ENCODE peak calls at places on chromosomes 11 and 22, in seven cellular contexts. U is heart right ventricle, W is fibroblast of villous mesenchyme, O is body of pancreas, C is right atrium auricular region, Y is HFF-Myc, A is brain microvascular endothelial cell. L is an unnamed sample.

GRCh38 chr22:44809456-44809855 is 57.1 kb downstream of the ARHGAP8 start:
- DNase-seq in U (no peak), Y (no peak), A (no peak), W (no peak), O (no peak), C (no peak), L (no peak)

GRCh38 chr22:29205598-29206371 is at the start of gene EMID1:
- DNase-seq in U (peak), Y (no peak), W (peak), C (no peak), A (no peak), O (peak), L (peak)

GRCh38 chr11:130318031-130318673 is 3.4 kb upstream of the ZBTB44 start:
- DNase-seq in O (no peak), A (no peak), U (no peak), C (no peak), Y (no peak), W (no peak), L (no peak)

GRCh38 chr22:41557401-41558240 is 3.2 kb upstream of the CSDC2 start:
- DNase-seq in O (peak), U (peak), C (peak), A (peak), Y (no peak), W (peak), L (peak)

GRCh38 chr11:6757373-6757967 is 14.3 kb downstream of the OR2AG2 start:
- DNase-seq in A (peak), Y (peak), W (peak), O (peak), U (peak), C (no peak), L (peak)

GRCh38 chr11:83007909-83008580 is 63.7 kb downstream of the RAB30 start:
- DNase-seq in A (peak), O (peak), W (peak), C (peak), Y (no peak), U (peak), L (no peak)

GRCh38 chr11:1853376-1854131 is 670 bp downstream of the LSP1 start:
- DNase-seq in U (no peak), O (no peak), W (no peak), A (no peak), Y (no peak), C (no peak), L (no peak)

GRCh38 chr11:7495997-7496545 is 10.8 kb downstream of the OLFML1 start:
- DNase-seq in W (no peak), A (no peak), C (no peak), O (no peak), Y (no peak), U (no peak), L (no peak)

GRCh38 chr22:39097098-39098020 is at the start of gene APOBEC3H:
- DNase-seq in C (no peak), A (no peak), Y (peak), U (no peak), O (peak), W (peak), L (no peak)

GRCh38 chr11:19642185-19642591 is 70.4 kb upstream of the NAV2 start:
- DNase-seq in W (peak), C (no peak), O (no peak), Y (no peak), A (no peak), U (no peak), L (peak)

GRCh38 chr11:70742553-70743291 is 344.4 kb downstream of the CTTN start:
- DNase-seq in W (no peak), Y (no peak), C (no peak), O (peak), A (no peak), U (no peak), L (no peak)

GRCh38 chr22:36431977-36432376 is 44.2 kb upstream of the MYH9 start:
- DNase-seq in O (no peak), C (no peak), W (no peak), Y (no peak), U (no peak), A (no peak), L (no peak)

GRCh38 chr22:36430863-36431262 is 43.1 kb upstream of the MYH9 start:
- DNase-seq in C (no peak), U (no peak), O (no peak), Y (no peak), W (peak), A (peak), L (peak)

GRCh38 chr22:36432592-36433317 is 45.0 kb upstream of the MYH9 start:
- DNase-seq in C (no peak), A (peak), U (no peak), W (peak), O (no peak), Y (no peak), L (no peak)

GRCh38 chr22:36435516-36436415 is 45.7 kb downstream of the TXN2 start:
- DNase-seq in W (no peak), O (peak), U (no peak), Y (no peak), A (no peak), C (no peak), L (no peak)

GRCh38 chr22:36433318-36434231 is 45.8 kb upstream of the MYH9 start:
- DNase-seq in A (no peak), C (no peak), W (no peak), O (peak), Y (no peak), U (no peak), L (no peak)
- H3K4me3 ChIP-seq in A (no peak), C (no peak), W (no peak), O (no peak), Y (no peak), U (no peak), L (no peak)

GRCh38 chr22:46002757-46003270 is 25.9 kb upstream of the WNT7B start:
- DNase-seq in W (peak), C (no peak), U (no peak), Y (no peak), A (no peak), O (no peak), L (peak)

GRCh38 chr22:46001426-46002106 is 24.6 kb upstream of the WNT7B start:
- DNase-seq in U (no peak), W (no peak), A (no peak), Y (no peak), O (no peak), C (no peak), L (no peak)

GRCh38 chr22:46000081-46001027 is 23.4 kb upstream of the WNT7B start:
- DNase-seq in O (no peak), C (no peak), W (no peak), Y (no peak), A (no peak), U (no peak), L (no peak)

GRCh38 chr22:45999379-45999971 is 22.5 kb upstream of the WNT7B start:
- DNase-seq in Y (no peak), A (no peak), C (no peak), O (no peak), W (no peak), U (no peak), L (no peak)

DNA sequence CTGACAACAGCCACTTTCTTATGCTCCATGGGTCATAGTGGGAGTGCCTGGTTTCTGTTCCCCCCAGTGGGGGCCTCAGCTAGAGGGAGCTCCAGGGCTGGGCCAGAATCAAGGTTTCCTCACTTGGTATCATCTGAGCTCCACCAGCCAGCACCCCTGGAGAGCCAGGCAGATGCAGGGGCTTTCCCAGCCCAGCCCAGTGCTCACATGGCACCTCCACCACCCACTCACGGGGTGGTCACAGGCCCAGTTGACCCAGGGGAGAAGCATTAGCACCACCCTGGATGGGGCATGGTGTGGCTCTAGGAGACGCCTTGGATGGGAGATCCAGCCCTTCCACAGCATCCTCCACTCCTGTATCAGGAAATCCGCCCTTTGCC is 24.1 kb upstream of the WNT7B start:
- DNase-seq in U (no peak), Y (no peak), C (no peak), O (no peak), A (no peak), W (no peak), L (no peak)
- TF ChIP-seq CTCF in U (no peak), Y (no peak), C (peak), O (no peak), A (peak), W (no peak), L (peak)

GRCh38 chr11:123166095-123166559 is 28.9 kb downstream of the CLMP start:
- DNase-seq in A (peak), O (peak), C (no peak), W (peak), U (peak), Y (no peak), L (peak)
- H3K4me3 ChIP-seq in A (no peak), O (no peak), C (no peak), W (no peak), U (no peak), Y (no peak), L (no peak)

GRCh38 chr11:108027057-108027456 is 18.4 kb downstream of the CUL5 start:
- DNase-seq in W (no peak), O (no peak), U (no peak), A (no peak), Y (no peak), C (no peak), L (no peak)
- TF ChIP-seq CTCF in W (peak), O (no peak), U (no peak), A (peak), Y (peak), C (no peak), L (no peak)

GRCh38 chr11:61974766-61975631 is 7.6 kb upstream of the FTH1 start:
- DNase-seq in C (no peak), O (peak), A (no peak), Y (no peak), W (no peak), U (no peak), L (no peak)

GRCh38 chr11:61973603-61974162 is 6.2 kb upstream of the FTH1 start:
- DNase-seq in C (no peak), W (no peak), A (no peak), U (no peak), Y (no peak), O (peak), L (no peak)

GRCh38 chr11:61972112-61972795 is 4.8 kb upstream of the FTH1 start:
- DNase-seq in U (no peak), C (no peak), O (no peak), Y (no peak), W (peak), A (peak), L (no peak)

GRCh38 chr11:61971177-61972111 is 4.0 kb upstream of the FTH1 start:
- DNase-seq in U (peak), W (peak), C (peak), O (peak), Y (peak), A (peak), L (peak)

DNA sequence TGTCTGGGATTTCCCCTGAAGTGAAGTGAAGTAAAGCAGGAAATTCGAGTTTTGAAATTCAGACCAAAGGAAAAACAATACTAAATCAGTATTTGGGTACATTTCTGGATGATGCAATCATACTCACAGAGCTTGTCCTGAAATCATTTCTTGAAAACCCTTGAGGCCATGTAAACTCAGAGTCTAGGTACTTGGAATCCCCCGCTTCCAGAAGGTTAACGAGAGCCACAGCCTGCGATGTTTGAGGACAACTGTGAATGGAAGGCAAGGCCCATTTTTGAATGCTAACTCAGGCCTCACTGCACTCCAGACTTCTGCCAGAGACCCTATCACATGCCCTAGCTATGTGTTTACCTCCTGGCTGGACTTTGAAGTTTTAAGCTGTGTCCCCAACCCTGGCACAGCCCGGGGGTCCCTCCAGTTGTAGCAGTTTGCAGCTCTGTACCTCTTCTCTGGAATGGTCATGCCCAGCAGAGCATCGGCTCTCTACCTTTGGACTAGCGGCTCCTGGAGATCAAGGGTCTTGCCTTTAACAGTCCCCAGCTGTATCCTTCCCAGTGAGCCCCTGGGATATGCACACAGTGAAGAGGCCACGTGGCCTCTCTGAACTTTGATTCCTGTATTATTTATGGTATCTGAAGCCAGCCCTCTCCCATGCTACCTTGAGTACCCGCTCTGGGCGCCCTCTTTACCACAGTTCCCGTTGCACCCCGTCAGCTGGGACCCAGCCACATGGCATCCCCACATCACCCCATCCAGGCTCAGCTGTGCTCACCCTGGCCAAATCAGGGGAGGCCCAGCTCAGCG is 5.6 kb upstream of the FTH1 start:
- DNase-seq in U (no peak), C (no peak), A (no peak), Y (no peak), W (no peak), O (peak), L (peak)
- H3K4me3 ChIP-seq in U (no peak), C (no peak), A (no peak), Y (no peak), W (no peak), O (no peak), L (no peak)

DNA sequence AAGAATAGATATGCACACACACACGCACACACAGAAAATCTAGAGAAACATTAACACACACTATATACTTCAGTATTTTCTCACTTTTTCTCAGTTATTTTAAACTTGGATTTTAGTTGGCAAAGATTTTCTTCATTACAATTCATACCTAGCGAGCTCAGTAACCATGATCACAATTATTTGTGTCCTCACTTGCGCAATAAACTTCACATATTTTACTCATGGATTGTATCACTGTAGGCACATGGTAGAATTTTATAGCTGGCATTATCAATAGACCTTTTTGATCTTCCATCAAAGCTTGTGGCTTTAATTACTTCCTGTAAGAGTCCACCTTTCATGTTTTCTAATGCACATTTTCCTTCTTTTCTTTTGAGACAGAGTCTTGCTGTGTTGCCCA is 4.8 kb upstream of the XKR3 start:
- DNase-seq in O (no peak), A (no peak), U (no peak), W (no peak), Y (no peak), C (no peak), L (no peak)
- TF ChIP-seq CTCF in O (no peak), A (no peak), U (no peak), W (no peak), Y (no peak), C (no peak), L (no peak)

L was measured in fibroblast of mammary gland.